ENCODE peak calls at places on chromosome 12, in six cellular contexts. One of them, this sample, is unnamed.
A peak's percentile ranks its signal among the peaks of the same experiment; 100 is the strongest.

GRCh38 chr12:54725233-54725843 is 77.2 kb upstream of the DCD start:
- DNase-seq in MV-4-11: peak; percentile 46
- DNase-seq in amniotic epithelial cell: peak; percentile 9
- DNase-seq in posterior cingulate gyrus: no peak
- DNase-seq in fibroblast of the aortic adventitia: peak; percentile 9
- DNase-seq in lower lobe of right lung: no peak
- DNase-seq in this sample: peak; percentile 68

GRCh38 chr12:27696293-27696652 is at the start of gene REP15:
- DNase-seq in MV-4-11: peak; percentile 3
- DNase-seq in amniotic epithelial cell: no peak
- DNase-seq in posterior cingulate gyrus: no peak
- DNase-seq in fibroblast of the aortic adventitia: no peak
- DNase-seq in lower lobe of right lung: no peak
- DNase-seq in this sample: no peak

GRCh38 chr12:51865757-51866270 is 17.3 kb upstream of the FIGNL2 start:
- DNase-seq in MV-4-11: no peak
- DNase-seq in amniotic epithelial cell: no peak
- DNase-seq in posterior cingulate gyrus: no peak
- DNase-seq in fibroblast of the aortic adventitia: no peak
- DNase-seq in lower lobe of right lung: peak; percentile 39
- DNase-seq in this sample: no peak

GRCh38 chr12:54379401-54380201 is 4.9 kb downstream of the ZNF385A start:
- DNase-seq in MV-4-11: peak; percentile 73
- DNase-seq in amniotic epithelial cell: peak; percentile 70
- DNase-seq in posterior cingulate gyrus: peak; percentile 93
- DNase-seq in fibroblast of the aortic adventitia: peak; percentile 82
- DNase-seq in lower lobe of right lung: peak; percentile 93
- DNase-seq in this sample: peak; percentile 90

GRCh38 chr12:48786591-48787544 is 2.0 kb downstream of the ADCY6 start:
- DNase-seq in MV-4-11: no peak
- DNase-seq in amniotic epithelial cell: no peak
- DNase-seq in posterior cingulate gyrus: no peak
- DNase-seq in fibroblast of the aortic adventitia: peak; percentile 63
- DNase-seq in lower lobe of right lung: no peak
- DNase-seq in this sample: no peak

GRCh38 chr12:120496353-120497340 is 734 bp downstream of the DYNLL1 start:
- DNase-seq in MV-4-11: peak; percentile 51
- DNase-seq in amniotic epithelial cell: peak; percentile 63
- DNase-seq in posterior cingulate gyrus: peak; percentile 80
- DNase-seq in fibroblast of the aortic adventitia: peak; percentile 48
- DNase-seq in lower lobe of right lung: peak; percentile 79
- DNase-seq in this sample: peak; percentile 73

GRCh38 chr12:109876406-109876805 is 3.9 kb downstream of the GLTP start:
- DNase-seq in MV-4-11: no peak
- DNase-seq in amniotic epithelial cell: no peak
- DNase-seq in posterior cingulate gyrus: no peak
- DNase-seq in fibroblast of the aortic adventitia: no peak
- DNase-seq in lower lobe of right lung: no peak
- DNase-seq in this sample: no peak

GRCh38 chr12:105970885-105971284 is 167.9 kb downstream of the NUAK1 start:
- DNase-seq in MV-4-11: no peak
- DNase-seq in amniotic epithelial cell: no peak
- DNase-seq in posterior cingulate gyrus: no peak
- DNase-seq in fibroblast of the aortic adventitia: no peak
- DNase-seq in lower lobe of right lung: no peak
- DNase-seq in this sample: no peak

GRCh38 chr12:93130371-93131049 is 201.4 kb upstream of the EEA1 start:
- DNase-seq in MV-4-11: peak; percentile 64
- DNase-seq in amniotic epithelial cell: no peak
- DNase-seq in posterior cingulate gyrus: no peak
- DNase-seq in fibroblast of the aortic adventitia: no peak
- DNase-seq in lower lobe of right lung: no peak
- DNase-seq in this sample: no peak

GRCh38 chr12:52847335-52848102 is 1.3 kb downstream of the KRT78 start:
- DNase-seq in MV-4-11: no peak
- DNase-seq in amniotic epithelial cell: no peak
- DNase-seq in posterior cingulate gyrus: no peak
- DNase-seq in fibroblast of the aortic adventitia: peak; percentile 22
- DNase-seq in lower lobe of right lung: no peak
- DNase-seq in this sample: no peak

GRCh38 chr12:14774944-14775651 is 28.2 kb downstream of the WBP11 start:
- DNase-seq in MV-4-11: peak; percentile 59
- DNase-seq in amniotic epithelial cell: no peak
- DNase-seq in posterior cingulate gyrus: no peak
- DNase-seq in fibroblast of the aortic adventitia: peak; percentile 80
- DNase-seq in lower lobe of right lung: peak; percentile 69
- DNase-seq in this sample: peak; percentile 25

GRCh38 chr12:75674393-75674792 is 163.0 kb upstream of the KRR1 start:
- DNase-seq in MV-4-11: no peak
- DNase-seq in amniotic epithelial cell: no peak
- DNase-seq in posterior cingulate gyrus: no peak
- DNase-seq in fibroblast of the aortic adventitia: no peak
- DNase-seq in lower lobe of right lung: no peak
- DNase-seq in this sample: no peak

GRCh38 chr12:100955139-100955538 is 160.6 kb downstream of the ANO4 start:
- DNase-seq in MV-4-11: no peak
- DNase-seq in amniotic epithelial cell: no peak
- DNase-seq in posterior cingulate gyrus: no peak
- DNase-seq in fibroblast of the aortic adventitia: peak; percentile 70
- DNase-seq in lower lobe of right lung: no peak
- DNase-seq in this sample: no peak

GRCh38 chr12:98058838-98059237 is 456.6 kb upstream of the TMPO start:
- DNase-seq in MV-4-11: no peak
- DNase-seq in amniotic epithelial cell: no peak
- DNase-seq in posterior cingulate gyrus: no peak
- DNase-seq in fibroblast of the aortic adventitia: no peak
- DNase-seq in lower lobe of right lung: no peak
- DNase-seq in this sample: no peak

GRCh38 chr12:130041983-130042812 is 120.1 kb upstream of the FZD10 start:
- DNase-seq in MV-4-11: no peak
- DNase-seq in amniotic epithelial cell: no peak
- DNase-seq in posterior cingulate gyrus: peak; percentile 85
- DNase-seq in fibroblast of the aortic adventitia: no peak
- DNase-seq in lower lobe of right lung: peak; percentile 64
- DNase-seq in this sample: no peak

GRCh38 chr12:110314308-110314707 is 33.3 kb downstream of the ATP2A2 start:
- DNase-seq in MV-4-11: peak; percentile 73
- DNase-seq in amniotic epithelial cell: peak; percentile 96
- DNase-seq in posterior cingulate gyrus: no peak
- DNase-seq in fibroblast of the aortic adventitia: peak; percentile 76
- DNase-seq in lower lobe of right lung: no peak
- DNase-seq in this sample: peak; percentile 43

GRCh38 chr12:27592548-27592947 is 68.5 kb downstream of the PPFIBP1 start:
- DNase-seq in MV-4-11: no peak
- DNase-seq in amniotic epithelial cell: peak; percentile 65
- DNase-seq in posterior cingulate gyrus: no peak
- DNase-seq in fibroblast of the aortic adventitia: peak; percentile 84
- DNase-seq in lower lobe of right lung: no peak
- DNase-seq in this sample: no peak

GRCh38 chr12:54125950-54126695 is 62.7 kb downstream of the SMUG1 start:
- DNase-seq in MV-4-11: no peak
- DNase-seq in amniotic epithelial cell: no peak
- DNase-seq in posterior cingulate gyrus: peak; percentile 12
- DNase-seq in fibroblast of the aortic adventitia: no peak
- DNase-seq in lower lobe of right lung: no peak
- DNase-seq in this sample: no peak

GRCh38 chr12:121252712-121253345 is 42.9 kb downstream of the P2RX4 start:
- DNase-seq in MV-4-11: no peak
- DNase-seq in amniotic epithelial cell: no peak
- DNase-seq in posterior cingulate gyrus: no peak
- DNase-seq in fibroblast of the aortic adventitia: no peak
- DNase-seq in lower lobe of right lung: no peak
- DNase-seq in this sample: no peak

GRCh38 chr12:96985515-96986362 is 78.7 kb downstream of the NEDD1 start:
- DNase-seq in MV-4-11: no peak
- DNase-seq in amniotic epithelial cell: no peak
- DNase-seq in posterior cingulate gyrus: peak; percentile 34
- DNase-seq in fibroblast of the aortic adventitia: no peak
- DNase-seq in lower lobe of right lung: peak; percentile 51
- DNase-seq in this sample: no peak

GRCh38 chr12:3602488-3602887 is 111.5 kb downstream of the PRMT8 start:
- DNase-seq in MV-4-11: no peak
- DNase-seq in amniotic epithelial cell: no peak
- DNase-seq in posterior cingulate gyrus: no peak
- DNase-seq in fibroblast of the aortic adventitia: no peak
- DNase-seq in lower lobe of right lung: no peak
- DNase-seq in this sample: no peak

GRCh38 chr12:11839093-11839641 is 189.7 kb downstream of the ETV6 start:
- DNase-seq in MV-4-11: peak; percentile 83
- DNase-seq in amniotic epithelial cell: peak; percentile 22
- DNase-seq in posterior cingulate gyrus: no peak
- DNase-seq in fibroblast of the aortic adventitia: peak; percentile 73
- DNase-seq in lower lobe of right lung: no peak
- DNase-seq in this sample: peak; percentile 70

GRCh38 chr12:28611115-28611435 is 420.8 kb downstream of the CCDC91 start:
- DNase-seq in MV-4-11: peak; percentile 70
- DNase-seq in amniotic epithelial cell: peak; percentile 97
- DNase-seq in posterior cingulate gyrus: no peak
- DNase-seq in fibroblast of the aortic adventitia: peak; percentile 92
- DNase-seq in lower lobe of right lung: no peak
- DNase-seq in this sample: no peak

GRCh38 chr12:49231881-49232650 is 32.8 kb upstream of the TUBA1C start:
- DNase-seq in MV-4-11: no peak
- DNase-seq in amniotic epithelial cell: no peak
- DNase-seq in posterior cingulate gyrus: no peak
- DNase-seq in fibroblast of the aortic adventitia: no peak
- DNase-seq in lower lobe of right lung: no peak
- DNase-seq in this sample: no peak

GRCh38 chr12:92950011-92950410 is 20.9 kb upstream of the EEA1 start:
- DNase-seq in MV-4-11: no peak
- DNase-seq in amniotic epithelial cell: no peak
- DNase-seq in posterior cingulate gyrus: no peak
- DNase-seq in fibroblast of the aortic adventitia: no peak
- DNase-seq in lower lobe of right lung: no peak
- DNase-seq in this sample: no peak

GRCh38 chr12:31736472-31736871 is 7.7 kb upstream of the AMN1 start:
- DNase-seq in MV-4-11: peak; percentile 62
- DNase-seq in amniotic epithelial cell: peak; percentile 98
- DNase-seq in posterior cingulate gyrus: no peak
- DNase-seq in fibroblast of the aortic adventitia: peak; percentile 86
- DNase-seq in lower lobe of right lung: no peak
- DNase-seq in this sample: no peak

GRCh38 chr12:203462-204260 is 10.3 kb downstream of the SLC6A12 start:
- DNase-seq in MV-4-11: no peak
- DNase-seq in amniotic epithelial cell: no peak
- DNase-seq in posterior cingulate gyrus: peak; percentile 74
- DNase-seq in fibroblast of the aortic adventitia: no peak
- DNase-seq in lower lobe of right lung: no peak
- DNase-seq in this sample: no peak

GRCh38 chr12:6852651-6853354 is 853 bp downstream of the USP5 start:
- DNase-seq in MV-4-11: no peak
- DNase-seq in amniotic epithelial cell: peak; percentile 85
- DNase-seq in posterior cingulate gyrus: peak; percentile 37
- DNase-seq in fibroblast of the aortic adventitia: peak; percentile 86
- DNase-seq in lower lobe of right lung: no peak
- DNase-seq in this sample: no peak

GRCh38 chr12:10184261-10184843 is 5.5 kb downstream of the TMEM52B start:
- DNase-seq in MV-4-11: peak; percentile 85
- DNase-seq in amniotic epithelial cell: peak; percentile 93
- DNase-seq in posterior cingulate gyrus: no peak
- DNase-seq in fibroblast of the aortic adventitia: peak; percentile 28
- DNase-seq in lower lobe of right lung: no peak
- DNase-seq in this sample: no peak

GRCh38 chr12:46535907-46536306 is 163.3 kb upstream of the SLC38A2 start:
- DNase-seq in MV-4-11: no peak
- DNase-seq in amniotic epithelial cell: no peak
- DNase-seq in posterior cingulate gyrus: no peak
- DNase-seq in fibroblast of the aortic adventitia: no peak
- DNase-seq in lower lobe of right lung: no peak
- DNase-seq in this sample: peak; percentile 41

GRCh38 chr12:53538209-53538689 is 31.0 kb upstream of the NPFF start:
- DNase-seq in MV-4-11: peak; percentile 35
- DNase-seq in amniotic epithelial cell: peak; percentile 95
- DNase-seq in posterior cingulate gyrus: peak; percentile 27
- DNase-seq in fibroblast of the aortic adventitia: peak; percentile 90
- DNase-seq in lower lobe of right lung: no peak
- DNase-seq in this sample: no peak

GRCh38 chr12:124568431-124569374 is 1.3 kb upstream of the NCOR2 start:
- DNase-seq in MV-4-11: peak; percentile 97
- DNase-seq in amniotic epithelial cell: peak; percentile 94
- DNase-seq in posterior cingulate gyrus: peak; percentile 40
- DNase-seq in fibroblast of the aortic adventitia: peak; percentile 97
- DNase-seq in lower lobe of right lung: peak; percentile 80
- DNase-seq in this sample: peak; percentile 81

GRCh38 chr12:50505945-50506344 is 1.2 kb downstream of the DIP2B start:
- DNase-seq in MV-4-11: peak; percentile 65
- DNase-seq in amniotic epithelial cell: no peak
- DNase-seq in posterior cingulate gyrus: peak; percentile 78
- DNase-seq in fibroblast of the aortic adventitia: peak; percentile 37
- DNase-seq in lower lobe of right lung: no peak
- DNase-seq in this sample: peak; percentile 75

This sample was measured in Kasumi-1.